ENCODE peak calls at places on chromosomes 4 and X, in seven cellular contexts. One of them, this sample, is unnamed.
A peak's percentile ranks its signal among the peaks of the same experiment; 100 is the strongest.

GRCh38 chr4:77022581-77023133 is 53.1 kb downstream of the CCNI start:
- DNase-seq in HCT116: no peak
- DNase-seq in HepG2: no peak
- DNase-seq in Panc1: no peak
- DNase-seq in GM12878: no peak
- DNase-seq in SK-N-SH: peak; percentile 24
- DNase-seq in K562: no peak
- DNase-seq in this sample: peak; percentile 82

GRCh38 chrX:153582896-153583295 is 16.0 kb downstream of the CCNQ start:
- DNase-seq in HCT116: no peak
- DNase-seq in HepG2: peak; percentile 7
- DNase-seq in Panc1: no peak
- DNase-seq in GM12878: peak; percentile 23
- DNase-seq in SK-N-SH: peak; percentile 65
- DNase-seq in K562: peak; percentile 50
- DNase-seq in this sample: no peak

GRCh38 chr4:112817933-112818921 is 181.3 kb downstream of the LARP7 start:
- DNase-seq in HCT116: peak; percentile 68
- DNase-seq in HepG2: peak; percentile 7
- DNase-seq in Panc1: peak; percentile 27
- DNase-seq in GM12878: peak; percentile 55
- DNase-seq in SK-N-SH: peak; percentile 86
- DNase-seq in K562: no peak
- DNase-seq in this sample: peak; percentile 90

GRCh38 chrX:16023790-16024734 is 99.3 kb upstream of the GRPR start:
- DNase-seq in HCT116: peak; percentile 65
- DNase-seq in HepG2: peak; percentile 1
- DNase-seq in Panc1: no peak
- DNase-seq in GM12878: peak; percentile 77
- DNase-seq in SK-N-SH: no peak
- DNase-seq in K562: no peak
- DNase-seq in this sample: no peak

GRCh38 chrX:20547649-20548051 is 280.9 kb upstream of the RPS6KA3 start:
- DNase-seq in HCT116: no peak
- DNase-seq in HepG2: peak; percentile 48
- DNase-seq in Panc1: no peak
- DNase-seq in GM12878: no peak
- DNase-seq in SK-N-SH: no peak
- DNase-seq in K562: no peak
- DNase-seq in this sample: no peak

GRCh38 chr4:157315968-157316367 is 95.4 kb downstream of the GRIA2 start:
- DNase-seq in HCT116: no peak
- DNase-seq in HepG2: no peak
- DNase-seq in Panc1: no peak
- DNase-seq in GM12878: no peak
- DNase-seq in SK-N-SH: no peak
- DNase-seq in K562: no peak
- DNase-seq in this sample: no peak

GRCh38 chr4:48815483-48815882 is 15.4 kb upstream of the OCIAD1 start:
- DNase-seq in HCT116: no peak
- DNase-seq in HepG2: no peak
- DNase-seq in Panc1: no peak
- DNase-seq in GM12878: no peak
- DNase-seq in SK-N-SH: no peak
- DNase-seq in K562: no peak
- DNase-seq in this sample: no peak

GRCh38 chrX:15761564-15762191 is 23.6 kb downstream of the CA5B start:
- DNase-seq in HCT116: no peak
- DNase-seq in HepG2: no peak
- DNase-seq in Panc1: no peak
- DNase-seq in GM12878: no peak
- DNase-seq in SK-N-SH: peak; percentile 62
- DNase-seq in K562: peak; percentile 44
- DNase-seq in this sample: peak; percentile 70

GRCh38 chr4:181578911-181579310 is 664.3 kb upstream of the TENM3 start:
- DNase-seq in HCT116: no peak
- DNase-seq in HepG2: no peak
- DNase-seq in Panc1: no peak
- DNase-seq in GM12878: no peak
- DNase-seq in SK-N-SH: no peak
- DNase-seq in K562: no peak
- DNase-seq in this sample: no peak

GRCh38 chr4:144562019-144562740 is 83.8 kb upstream of the HHIP start:
- DNase-seq in HCT116: no peak
- DNase-seq in HepG2: no peak
- DNase-seq in Panc1: no peak
- DNase-seq in GM12878: no peak
- DNase-seq in SK-N-SH: no peak
- DNase-seq in K562: no peak
- DNase-seq in this sample: peak; percentile 59

GRCh38 chr4:73533515-73534422 is 52.2 kb downstream of the AFM start:
- DNase-seq in HCT116: no peak
- DNase-seq in HepG2: peak; percentile 62
- DNase-seq in Panc1: no peak
- DNase-seq in GM12878: no peak
- DNase-seq in SK-N-SH: no peak
- DNase-seq in K562: no peak
- DNase-seq in this sample: no peak

GRCh38 chrX:132612990-132613564 is 124.2 kb upstream of the MBNL3 start:
- DNase-seq in HCT116: peak; percentile 12
- DNase-seq in HepG2: no peak
- DNase-seq in Panc1: no peak
- DNase-seq in GM12878: no peak
- DNase-seq in SK-N-SH: peak; percentile 34
- DNase-seq in K562: peak; percentile 15
- DNase-seq in this sample: peak; percentile 65

GRCh38 chr4:38600575-38600974 is 63.4 kb upstream of the KLF3 start:
- DNase-seq in HCT116: no peak
- DNase-seq in HepG2: no peak
- DNase-seq in Panc1: no peak
- DNase-seq in GM12878: no peak
- DNase-seq in SK-N-SH: no peak
- DNase-seq in K562: no peak
- DNase-seq in this sample: no peak

GRCh38 chr4:75285837-75286236 is 228.4 kb downstream of the RCHY1 start:
- DNase-seq in HCT116: no peak
- DNase-seq in HepG2: no peak
- DNase-seq in Panc1: no peak
- DNase-seq in GM12878: no peak
- DNase-seq in SK-N-SH: no peak
- DNase-seq in K562: no peak
- DNase-seq in this sample: no peak

GRCh38 chr4:75287738-75288517 is 226.3 kb downstream of the RCHY1 start:
- DNase-seq in HCT116: no peak
- DNase-seq in HepG2: no peak
- DNase-seq in Panc1: no peak
- DNase-seq in GM12878: no peak
- DNase-seq in SK-N-SH: no peak
- DNase-seq in K562: no peak
- DNase-seq in this sample: no peak

GRCh38 chr4:75289843-75290616 is 224.2 kb downstream of the RCHY1 start:
- DNase-seq in HCT116: peak; percentile 47
- DNase-seq in HepG2: peak; percentile 20
- DNase-seq in Panc1: no peak
- DNase-seq in GM12878: peak; percentile 23
- DNase-seq in SK-N-SH: no peak
- DNase-seq in K562: no peak
- DNase-seq in this sample: peak; percentile 81
- TF ChIP-seq REST in HCT116: no peak
- TF ChIP-seq REST in HepG2: no peak
- TF ChIP-seq REST in Panc1: no peak
- TF ChIP-seq REST in GM12878: no peak
- TF ChIP-seq REST in SK-N-SH: no peak
- TF ChIP-seq REST in K562: no peak
- TF ChIP-seq REST in this sample: no peak

GRCh38 chr4:17812125-17812524 is 1.3 kb downstream of the NCAPG start:
- DNase-seq in HCT116: no peak
- DNase-seq in HepG2: no peak
- DNase-seq in Panc1: no peak
- DNase-seq in GM12878: no peak
- DNase-seq in SK-N-SH: no peak
- DNase-seq in K562: no peak
- DNase-seq in this sample: no peak
- H3K4me1 ChIP-seq in HCT116: peaks cover 20% of the 10 kb centered on the region
- H3K4me1 ChIP-seq in HepG2: peaks cover 31% of the 10 kb centered on the region
- H3K4me1 ChIP-seq in Panc1: peaks cover 8% of the 10 kb centered on the region
- H3K4me1 ChIP-seq in GM12878: no peaks in the 10 kb centered on the region
- H3K4me1 ChIP-seq in SK-N-SH: peaks cover 17% of the 10 kb centered on the region
- H3K4me1 ChIP-seq in K562: peaks cover 3% of the 10 kb centered on the region
- H3K4me1 ChIP-seq in this sample: peaks cover 21% of the 10 kb centered on the region

GRCh38 chr4:23737571-23737970 is 152.3 kb downstream of the PPARGC1A start:
- DNase-seq in HCT116: no peak
- DNase-seq in HepG2: no peak
- DNase-seq in Panc1: no peak
- DNase-seq in GM12878: no peak
- DNase-seq in SK-N-SH: no peak
- DNase-seq in K562: no peak
- DNase-seq in this sample: no peak

GRCh38 chr4:23746672-23747071 is 143.2 kb downstream of the PPARGC1A start:
- DNase-seq in HCT116: no peak
- DNase-seq in HepG2: no peak
- DNase-seq in Panc1: no peak
- DNase-seq in GM12878: no peak
- DNase-seq in SK-N-SH: no peak
- DNase-seq in K562: no peak
- DNase-seq in this sample: no peak

GRCh38 chr4:23745377-23745776 is 144.5 kb downstream of the PPARGC1A start:
- DNase-seq in HCT116: no peak
- DNase-seq in HepG2: no peak
- DNase-seq in Panc1: no peak
- DNase-seq in GM12878: no peak
- DNase-seq in SK-N-SH: no peak
- DNase-seq in K562: no peak
- DNase-seq in this sample: no peak

GRCh38 chr4:23736466-23736865 is 153.4 kb downstream of the PPARGC1A start:
- DNase-seq in HCT116: no peak
- DNase-seq in HepG2: no peak
- DNase-seq in Panc1: no peak
- DNase-seq in GM12878: no peak
- DNase-seq in SK-N-SH: no peak
- DNase-seq in K562: no peak
- DNase-seq in this sample: no peak

DNA sequence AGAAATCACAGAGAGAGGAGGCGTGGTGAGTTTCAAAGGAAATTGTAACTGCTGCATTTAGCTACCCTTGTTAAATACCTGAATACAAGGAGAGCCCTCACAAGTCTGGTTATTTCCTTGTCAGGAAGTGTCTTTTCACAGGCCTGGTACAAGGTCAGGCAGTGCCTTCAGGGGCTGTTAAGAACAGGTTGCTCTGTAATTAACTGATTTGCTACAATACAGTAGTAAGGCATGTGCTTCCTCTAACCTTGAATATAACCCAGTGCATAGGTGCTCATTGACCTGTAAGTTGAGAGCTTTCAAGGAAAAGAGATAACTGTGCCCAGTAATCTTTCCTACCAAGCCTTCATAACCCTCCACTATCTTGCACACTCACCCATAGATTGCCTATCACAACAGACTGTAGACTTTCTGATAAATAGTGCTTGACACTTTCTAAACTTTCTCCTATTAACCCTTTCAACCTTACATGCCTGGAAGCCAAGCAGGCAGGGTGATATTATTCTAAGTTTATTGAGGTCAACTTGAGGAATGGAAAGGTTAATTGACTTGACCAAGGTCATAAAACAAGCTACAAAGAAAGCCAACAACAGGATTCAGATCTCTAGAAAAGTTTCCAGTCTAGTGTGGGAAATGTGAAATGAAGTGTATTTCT is 148.1 kb downstream of the PPARGC1A start:
- DNase-seq in HCT116: no peak
- DNase-seq in HepG2: no peak
- DNase-seq in Panc1: no peak
- DNase-seq in GM12878: no peak
- DNase-seq in SK-N-SH: no peak
- DNase-seq in K562: no peak
- DNase-seq in this sample: no peak
- TF ChIP-seq POLR2AphosphoS5 in HCT116: no peak
- TF ChIP-seq POLR2AphosphoS5 in HepG2: no peak
- TF ChIP-seq POLR2AphosphoS5 in Panc1: no peak
- TF ChIP-seq POLR2AphosphoS5 in GM12878: no peak
- TF ChIP-seq POLR2AphosphoS5 in SK-N-SH: no peak
- TF ChIP-seq POLR2AphosphoS5 in K562: no peak
- TF ChIP-seq POLR2AphosphoS5 in this sample: no peak

GRCh38 chr4:3642806-3643517 is 110.7 kb upstream of the LRPAP1 start:
- DNase-seq in HCT116: no peak
- DNase-seq in HepG2: no peak
- DNase-seq in Panc1: no peak
- DNase-seq in GM12878: no peak
- DNase-seq in SK-N-SH: no peak
- DNase-seq in K562: no peak
- DNase-seq in this sample: no peak

GRCh38 chr4:3646280-3646679 is 114.1 kb upstream of the LRPAP1 start:
- DNase-seq in HCT116: no peak
- DNase-seq in HepG2: no peak
- DNase-seq in Panc1: no peak
- DNase-seq in GM12878: no peak
- DNase-seq in SK-N-SH: no peak
- DNase-seq in K562: no peak
- DNase-seq in this sample: no peak

GRCh38 chr4:3645711-3646221 is 113.5 kb upstream of the LRPAP1 start:
- DNase-seq in HCT116: no peak
- DNase-seq in HepG2: no peak
- DNase-seq in Panc1: no peak
- DNase-seq in GM12878: no peak
- DNase-seq in SK-N-SH: no peak
- DNase-seq in K562: no peak
- DNase-seq in this sample: no peak

GRCh38 chr4:3643518-3644433 is 111.6 kb upstream of the LRPAP1 start:
- DNase-seq in HCT116: no peak
- DNase-seq in HepG2: no peak
- DNase-seq in Panc1: no peak
- DNase-seq in GM12878: no peak
- DNase-seq in SK-N-SH: no peak
- DNase-seq in K562: no peak
- DNase-seq in this sample: no peak

DNA sequence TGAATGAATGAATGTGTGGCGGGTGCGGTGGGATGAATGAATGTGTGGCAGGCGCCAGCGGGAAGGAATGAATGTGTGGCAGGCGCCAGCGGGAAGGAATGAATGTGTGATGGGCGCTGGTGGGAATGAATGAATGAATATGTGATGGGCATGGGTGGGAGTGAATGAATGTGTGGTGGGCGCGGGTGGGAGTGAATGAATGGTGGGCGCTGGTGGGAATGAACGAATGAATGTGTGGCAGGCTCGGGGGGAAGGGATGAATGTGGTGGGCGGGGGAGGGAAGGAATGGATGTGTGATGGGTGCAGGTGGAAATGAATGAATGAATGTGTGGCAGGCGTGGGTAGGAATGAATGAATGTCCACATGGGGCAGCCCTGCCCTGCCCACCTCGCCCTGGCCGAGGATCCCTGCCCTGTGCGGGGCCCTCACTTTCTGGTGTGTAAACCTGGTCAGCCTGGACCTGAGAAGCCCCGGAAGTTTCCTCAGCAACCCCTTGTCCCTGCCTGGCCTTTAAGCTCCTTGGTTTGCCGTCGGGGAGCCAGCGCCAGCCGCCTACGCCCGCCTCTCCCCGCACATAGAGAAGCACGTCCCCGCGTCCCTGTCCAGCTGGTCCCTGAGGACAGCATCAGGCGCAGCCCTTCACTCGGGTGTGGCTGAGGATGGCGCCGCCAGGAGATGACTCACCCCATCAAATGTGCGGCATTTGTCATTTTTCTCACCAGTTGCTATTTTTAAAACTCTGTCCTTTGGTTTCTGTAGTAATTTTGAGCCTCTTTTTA is 112.8 kb upstream of the LRPAP1 start:
- DNase-seq in HCT116: no peak
- DNase-seq in HepG2: no peak
- DNase-seq in Panc1: no peak
- DNase-seq in GM12878: no peak
- DNase-seq in SK-N-SH: no peak
- DNase-seq in K562: peak; percentile 50
- DNase-seq in this sample: no peak
- TF ChIP-seq REST in HCT116: no peak
- TF ChIP-seq REST in HepG2: no peak
- TF ChIP-seq REST in Panc1: no peak
- TF ChIP-seq REST in GM12878: no peak
- TF ChIP-seq REST in SK-N-SH: no peak
- TF ChIP-seq REST in K562: no peak
- TF ChIP-seq REST in this sample: no peak

This sample was measured in GM23338.